ENCODE peak calls at places on chromosomes 1 and 21, in nine cellular contexts. R is posterior cingulate gyrus, W is WTC11, N is GM12892, S is HS-5, B is stomach, A is GM23338, H is pons, F is H7. L is an unnamed sample.

GRCh38 chr1:9481048-9481447 is 58.2 kb upstream of the SLC25A33 start:
- DNase-seq in W (no peak), H (no peak), B (no peak), R (no peak), A (no peak), S (no peak), N (no peak), F (no peak), L (no peak)

GRCh38 chr1:65791860-65792670 is 630 bp upstream of the PDE4B start:
- DNase-seq in H (no peak), B (no peak), F (peak; percentile 45), W (peak; percentile 30), R (peak; percentile 18), A (peak; percentile 40), N (no peak), S (no peak), L (peak; percentile 21)

GRCh38 chr1:24714859-24715520 is 30.3 kb upstream of the CLIC4 start:
- DNase-seq in R (peak; percentile 74), F (no peak), W (no peak), S (no peak), A (no peak), H (peak; percentile 98), B (no peak), N (no peak), L (peak; percentile 89)

GRCh38 chr1:51435902-51436301 is 83.2 kb downstream of the EPS15 start:
- DNase-seq in R (no peak), N (no peak), F (no peak), S (no peak), B (no peak), A (no peak), H (no peak), W (no peak), L (no peak)

GRCh38 chr1:201019321-201019977 is 4.1 kb downstream of the KIF21B start:
- DNase-seq in W (no peak), R (no peak), H (peak; percentile 55), S (peak; percentile 23), B (peak; percentile 75), N (peak; percentile 91), A (no peak), F (no peak), L (no peak)

GRCh38 chr1:72140222-72140621 is 142.1 kb downstream of the NEGR1 start:
- DNase-seq in A (no peak), F (no peak), W (no peak), R (no peak), B (no peak), N (no peak), H (no peak), S (peak; percentile 2), L (no peak)

GRCh38 chr1:54371038-54371935 is 34.9 kb downstream of the SSBP3 start:
- DNase-seq in S (no peak), R (no peak), A (no peak), W (no peak), F (no peak), B (peak; percentile 63), H (no peak), N (no peak), L (no peak)

GRCh38 chr1:210262897-210263272 is 30.3 kb downstream of the SERTAD4 start:
- DNase-seq in R (no peak), F (no peak), H (no peak), W (no peak), A (no peak), S (no peak), B (no peak), N (no peak), L (no peak)

GRCh38 chr1:30637183-30637969 is 86.0 kb downstream of the MATN1 start:
- DNase-seq in F (no peak), B (no peak), H (no peak), S (no peak), A (no peak), R (no peak), W (no peak), N (no peak), L (no peak)

GRCh38 chr21:42413093-42413492 is 9.4 kb downstream of the UBASH3A start:
- DNase-seq in R (no peak), A (no peak), N (no peak), H (no peak), F (no peak), W (no peak), B (no peak), S (no peak), L (no peak)

GRCh38 chr1:175792126-175792525 is 48.7 kb upstream of the TNR start:
- DNase-seq in W (no peak), N (no peak), A (no peak), F (no peak), S (no peak), R (no peak), H (no peak), B (no peak), L (no peak)

GRCh38 chr1:183881387-183882084 is 76.6 kb downstream of the RGL1 start:
- DNase-seq in N (no peak), S (peak; percentile 76), W (peak; percentile 38), A (peak; percentile 76), F (peak; percentile 33), R (peak; percentile 67), H (no peak), B (peak; percentile 65), L (peak; percentile 57)

GRCh38 chr1:11041048-11041447 is 6.0 kb downstream of the MASP2 start:
- DNase-seq in N (no peak), B (no peak), R (no peak), S (no peak), A (no peak), H (no peak), W (no peak), F (no peak), L (no peak)

GRCh38 chr1:91569411-91570104 is 68.9 kb downstream of the CDC7 start:
- DNase-seq in S (peak; percentile 97), W (no peak), F (no peak), N (no peak), B (peak; percentile 40), A (no peak), R (no peak), H (no peak), L (no peak)

GRCh38 chr1:91582431-91582921 is 81.8 kb downstream of the CDC7 start:
- DNase-seq in N (no peak), A (no peak), R (no peak), W (no peak), H (no peak), F (no peak), B (no peak), S (peak; percentile 98), L (no peak)

GRCh38 chr1:119865607-119866006 is 30.7 kb downstream of the ADAM30 start:
- DNase-seq in N (no peak), A (no peak), R (no peak), B (no peak), W (no peak), S (no peak), F (no peak), H (no peak), L (no peak)

GRCh38 chr1:213435715-213436114 is 384.7 kb downstream of the RPS6KC1 start:
- DNase-seq in A (peak; percentile 18), S (no peak), R (no peak), N (no peak), F (no peak), W (no peak), B (no peak), H (no peak), L (no peak)

GRCh38 chr21:37558676-37559204 is 192.2 kb downstream of the DYRK1A start:
- DNase-seq in A (no peak), H (no peak), S (no peak), F (no peak), R (no peak), W (no peak), N (no peak), B (no peak), L (no peak)

GRCh38 chr1:224358288-224358687 is 1.6 kb downstream of the CNIH4 start:
- DNase-seq in B (no peak), H (no peak), S (no peak), F (no peak), A (no peak), R (no peak), W (no peak), N (no peak), L (no peak)

GRCh38 chr1:158818560-158818959 is 12.6 kb upstream of the MNDA start:
- DNase-seq in S (no peak), A (no peak), B (no peak), W (no peak), F (no peak), R (no peak), N (no peak), H (no peak), L (no peak)

GRCh38 chr1:170063109-170063826 is 11.2 kb downstream of the KIFAP3 start:
- DNase-seq in F (no peak), S (no peak), N (no peak), A (no peak), W (no peak), R (no peak), B (no peak), H (no peak), L (no peak)

GRCh38 chr1:206589206-206589605 is 23.1 kb downstream of the EIF2D start:
- DNase-seq in A (no peak), W (no peak), S (peak; percentile 80), R (no peak), H (no peak), N (no peak), B (no peak), F (no peak), L (no peak)

GRCh38 chr1:89635825-89636815 is 3.2 kb downstream of the LRRC8C start:
- DNase-seq in F (no peak), H (no peak), W (no peak), N (no peak), B (no peak), A (no peak), S (peak; percentile 81), R (no peak), L (no peak)

GRCh38 chr21:44083631-44084291 is 23.4 kb upstream of the PWP2 start:
- DNase-seq in R (no peak), W (no peak), F (no peak), N (no peak), S (no peak), H (no peak), A (no peak), B (peak; percentile 53), L (no peak)

GRCh38 chr1:214500349-214501055 is 50.9 kb downstream of the PTPN14 start:
- DNase-seq in A (no peak), W (no peak), N (no peak), H (no peak), S (no peak), R (no peak), B (no peak), F (no peak), L (no peak)

GRCh38 chr21:46111193-46111571 is 13.3 kb downstream of the COL6A2 start:
- DNase-seq in A (no peak), B (peak; percentile 17), F (no peak), W (no peak), N (peak; percentile 9), R (no peak), S (no peak), H (no peak), L (no peak)

GRCh38 chr1:99363531-99363930 is 99.2 kb downstream of the PLPPR4 start:
- DNase-seq in A (no peak), W (no peak), N (no peak), F (no peak), S (no peak), H (no peak), B (no peak), R (no peak), L (no peak)

GRCh38 chr1:228919919-228920318 is 184.6 kb downstream of the RHOU start:
- DNase-seq in S (no peak), N (no peak), R (no peak), B (no peak), W (no peak), F (no peak), A (no peak), H (no peak), L (no peak)

GRCh38 chr1:179087665-179088064 is 5.8 kb downstream of the TOR3A start:
- DNase-seq in H (no peak), A (peak; percentile 90), N (no peak), B (no peak), W (peak; percentile 77), F (peak; percentile 97), S (no peak), R (no peak), L (no peak)

GRCh38 chr1:201591348-201591747 is 52.4 kb downstream of the NAV1 start:
- DNase-seq in R (no peak), A (peak; percentile 44), B (no peak), H (no peak), N (no peak), F (peak; percentile 69), S (no peak), W (peak; percentile 32), L (no peak)